ENCODE peak calls at places on chromosomes 7 and 10, in six cellular contexts. R is astrocyte; K is CD4-positive, alpha-beta T cell; W is PC-9; F is B cell; B is A549. X is an unnamed sample.

GRCh38 chr7:134457166-134457565 is 1.7 kb downstream of the AKR1B1 start:
- DNase-seq in R (no peak), K (no peak), W (no peak), F (no peak), B (no peak), X (no peak)

GRCh38 chr10:87722716-87723115 is 63.0 kb downstream of the PAPSS2 start:
- DNase-seq in R (no peak), K (no peak), W (no peak), F (no peak), B (no peak), X (no peak)

GRCh38 chr10:17476073-17476472 is 21.7 kb upstream of the ST8SIA6 start:
- DNase-seq in R (no peak), K (no peak), W (no peak), F (no peak), B (no peak), X (no peak)

GRCh38 chr10:116272497-116273221 is at the start of gene GFRA1:
- DNase-seq in R (no peak), K (no peak), W (no peak), F (no peak), B (peak; percentile 21), X (no peak)

GRCh38 chr7:123727071-123727837 is 21.5 kb downstream of the WASL start:
- DNase-seq in R (peak; percentile 98), K (no peak), W (peak; percentile 86), F (no peak), B (peak; percentile 57), X (no peak)

GRCh38 chr7:28685660-28686417 is 272.3 kb downstream of the TRIL start:
- DNase-seq in R (peak; percentile 98), K (no peak), W (peak; percentile 97), F (peak; percentile 59), B (peak; percentile 85), X (peak; percentile 91)

GRCh38 chr10:27192284-27192683 is 37.1 kb downstream of the MASTL start:
- DNase-seq in R (peak; percentile 93), K (no peak), W (peak; percentile 45), F (no peak), B (peak; percentile 80), X (peak; percentile 45)

GRCh38 chr7:23373151-23374004 is 74.2 kb downstream of the MALSU1 start:
- DNase-seq in R (peak; percentile 69), K (peak; percentile 24), W (no peak), F (peak; percentile 70), B (no peak), X (no peak)

GRCh38 chr10:71150811-71151210 is 61.6 kb upstream of the UNC5B start:
- DNase-seq in R (no peak), K (no peak), W (no peak), F (no peak), B (no peak), X (no peak)

GRCh38 chr7:84194484-84195260 is at the start of gene SEMA3A:
- DNase-seq in R (peak; percentile 92), K (peak; percentile 2), W (no peak), F (no peak), B (peak; percentile 86), X (peak; percentile 35)

GRCh38 chr7:42876182-42877068 is 35.4 kb downstream of the C7orf25 start:
- DNase-seq in R (peak; percentile 22), K (peak; percentile 40), W (peak; percentile 43), F (peak; percentile 61), B (peak; percentile 58), X (peak; percentile 83)

GRCh38 chr10:131729361-131729760 is 171.4 kb upstream of the PPP2R2D start:
- DNase-seq in R (no peak), K (no peak), W (no peak), F (no peak), B (no peak), X (no peak)

GRCh38 chr7:142375710-142376313 is 118.0 kb upstream of the PRSS58 start:
- DNase-seq in R (no peak), K (no peak), W (peak; percentile 100), F (no peak), B (no peak), X (peak; percentile 33)

GRCh38 chr10:15385552-15386455 is 14.7 kb upstream of the FAM171A1 start:
- DNase-seq in R (no peak), K (no peak), W (no peak), F (no peak), B (no peak), X (no peak)

GRCh38 chr10:6748981-6749630 is 169.0 kb upstream of the PRKCQ start:
- DNase-seq in R (peak; percentile 89), K (no peak), W (peak; percentile 91), F (no peak), B (no peak), X (peak; percentile 34)

GRCh38 chr7:153193144-153193595 is 433.6 kb downstream of the ACTR3B start:
- DNase-seq in R (no peak), K (no peak), W (no peak), F (no peak), B (peak; percentile 33), X (no peak)

GRCh38 chr7:44972562-44972961 is 6.3 kb downstream of the MYO1G start:
- DNase-seq in R (no peak), K (no peak), W (no peak), F (no peak), B (no peak), X (no peak)

GRCh38 chr10:1147810-1148209 is 91.6 kb downstream of the WDR37 start:
- DNase-seq in R (no peak), K (no peak), W (no peak), F (no peak), B (no peak), X (no peak)

GRCh38 chr10:59234814-59235429 is 58.5 kb downstream of the PHYHIPL start:
- DNase-seq in R (peak; percentile 42), K (no peak), W (no peak), F (peak; percentile 4), B (peak; percentile 44), X (peak; percentile 54)

GRCh38 chr7:157719705-157720655 is 383.2 kb downstream of the DNAJB6 start:
- DNase-seq in R (no peak), K (no peak), W (no peak), F (no peak), B (no peak), X (no peak)

GRCh38 chr7:47573758-47574472 is 8.0 kb downstream of the TNS3 start:
- DNase-seq in R (peak; percentile 94), K (no peak), W (peak; percentile 97), F (no peak), B (peak; percentile 81), X (peak; percentile 29)

GRCh38 chr10:33612116-33612515 is 277.6 kb upstream of the NRP1 start:
- DNase-seq in R (peak; percentile 8), K (no peak), W (no peak), F (no peak), B (no peak), X (no peak)

GRCh38 chr10:59991661-59992060 is 85.3 kb upstream of the CCDC6 start:
- DNase-seq in R (peak; percentile 74), K (no peak), W (peak; percentile 98), F (peak; percentile 57), B (peak; percentile 80), X (peak; percentile 91)

GRCh38 chr10:115093776-115094361 is 704 bp downstream of the ATRNL1 start:
- DNase-seq in R (no peak), K (no peak), W (no peak), F (peak; percentile 41), B (peak; percentile 11), X (peak; percentile 51)

GRCh38 chr10:77807706-77808105 is 118.8 kb downstream of the DLG5 start:
- DNase-seq in R (no peak), K (no peak), W (no peak), F (no peak), B (no peak), X (no peak)

GRCh38 chr10:3274414-3274813 is 101.8 kb upstream of the PITRM1 start:
- DNase-seq in R (no peak), K (no peak), W (no peak), F (no peak), B (no peak), X (no peak)

GRCh38 chr10:16835223-16835622 is 18.0 kb upstream of the RSU1 start:
- DNase-seq in R (no peak), K (peak; percentile 30), W (no peak), F (no peak), B (no peak), X (no peak)

GRCh38 chr7:37435156-37435555 is 13.5 kb downstream of the ELMO1 start:
- DNase-seq in R (no peak), K (no peak), W (no peak), F (no peak), B (no peak), X (no peak)

GRCh38 chr7:96088579-96088978 is 233.3 kb downstream of the SLC25A13 start:
- DNase-seq in R (peak; percentile 8), K (no peak), W (peak; percentile 88), F (no peak), B (peak; percentile 38), X (no peak)

GRCh38 chr7:27367179-27367929 is 124.8 kb downstream of the EVX1 start:
- DNase-seq in R (no peak), K (no peak), W (no peak), F (no peak), B (no peak), X (no peak)

GRCh38 chr10:102799691-102800435 is 37.4 kb downstream of the CYP17A1 start:
- DNase-seq in R (peak; percentile 31), K (no peak), W (no peak), F (no peak), B (no peak), X (no peak)
- TF ChIP-seq CTCF in R (no peak), K (no peak), W (no peak), F (no peak), B (no peak), X (no peak)

GRCh38 chr10:108249940-108250339 is 1085.4 kb upstream of the SORCS1 start:
- DNase-seq in R (no peak), K (no peak), W (no peak), F (no peak), B (peak; percentile 4), X (no peak)
- TF ChIP-seq CTCF in R (no peak), K (no peak), W (peak; percentile 26), F (no peak), B (no peak), X (no peak)

DNA sequence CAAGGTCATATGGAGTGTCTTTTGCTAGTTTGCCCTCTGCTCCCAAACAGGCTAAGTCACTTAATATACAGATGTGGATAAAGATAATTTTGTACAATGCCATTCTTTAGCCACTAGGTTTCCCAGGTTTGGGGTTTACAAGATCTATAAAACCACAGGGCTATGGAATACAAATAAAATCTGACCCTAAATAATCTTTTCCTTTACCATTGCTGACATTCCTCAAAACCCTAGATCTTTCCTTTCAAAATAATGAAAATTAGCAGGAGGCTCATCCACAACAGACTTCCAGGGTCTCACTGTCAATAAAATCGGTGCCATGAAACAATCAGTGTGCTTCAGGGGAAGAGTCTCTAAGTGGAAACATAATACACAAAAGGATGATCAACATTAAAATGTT is 148.4 kb downstream of the CPEB3 start:
- DNase-seq in R (no peak), K (no peak), W (no peak), F (no peak), B (no peak), X (no peak)
- TF ChIP-seq CTCF in R (peak; percentile 17), K (no peak), W (no peak), F (peak; percentile 17), B (no peak), X (no peak)

GRCh38 chr10:31353574-31353973 is 34.6 kb downstream of the ZEB1 start:
- DNase-seq in R (peak; percentile 85), K (no peak), W (peak; percentile 85), F (peak; percentile 12), B (peak; percentile 53), X (peak; percentile 49)
- TF ChIP-seq CTCF in R (no peak), K (peak; percentile 41), W (peak; percentile 42), F (peak; percentile 36), B (no peak), X (no peak)